ENCODE peak calls at places on chromosomes 7 and 10, in six cellular contexts. U is left cardiac atrium; A is stimulated activated CD8-positive, alpha-beta memory T cell treated with anti-CD3 and anti-CD28 coated beads, Interleukin-7, amount 100 ng/mL, for 24 hours; G is activated CD4-positive, alpha-beta T cell treated with anti-CD3 and anti-CD28 coated beads for 24 hours; O is astrocyte of the spinal cord; P is AG09319. M is an unnamed sample.

GRCh38 chr7:130990178-130990832 is 256.3 kb upstream of the KLF14 start:
- DNase-seq in U (no peak), A (no peak), G (no peak), O (no peak), P (no peak), M (no peak)

GRCh38 chr7:46610746-46611145 is 689.7 kb upstream of the IGFBP3 start:
- DNase-seq in U (no peak), A (no peak), G (no peak), O (no peak), P (no peak), M (no peak)

GRCh38 chr7:106165328-106165727 is 53.2 kb upstream of the SYPL1 start:
- DNase-seq in U (no peak), A (no peak), G (no peak), O (peak; percentile 45), P (no peak), M (no peak)

GRCh38 chr7:4115442-4115841 is 566.7 kb upstream of the FOXK1 start:
- DNase-seq in U (no peak), A (no peak), G (no peak), O (no peak), P (no peak), M (no peak)

GRCh38 chr7:79455173-79455790 is 1.8 kb upstream of the MAGI2 start:
- DNase-seq in U (peak; percentile 21), A (no peak), G (no peak), O (no peak), P (no peak), M (no peak)

GRCh38 chr10:89684604-89685003 is 16.8 kb upstream of the KIF20B start:
- DNase-seq in U (no peak), A (no peak), G (no peak), O (no peak), P (no peak), M (no peak)

GRCh38 chr10:59906417-59907202 is at the start of gene CCDC6:
- DNase-seq in U (peak; percentile 96), A (peak; percentile 87), G (peak; percentile 86), O (peak; percentile 94), P (peak; percentile 80), M (peak; percentile 67)

GRCh38 chr10:103985726-103986125 is 18.8 kb downstream of the SLK start:
- DNase-seq in U (no peak), A (no peak), G (no peak), O (no peak), P (no peak), M (no peak)

GRCh38 chr7:45980181-45980905 is 59.3 kb upstream of the IGFBP3 start:
- DNase-seq in U (no peak), A (no peak), G (no peak), O (peak; percentile 53), P (no peak), M (no peak)

GRCh38 chr7:30169585-30169978 is 34.8 kb downstream of the MTURN start:
- DNase-seq in U (no peak), A (no peak), G (no peak), O (no peak), P (no peak), M (no peak)

GRCh38 chr7:107563072-107563760 is 504 bp downstream of the COG5 start:
- DNase-seq in U (no peak), A (no peak), G (no peak), O (no peak), P (no peak), M (no peak)

GRCh38 chr7:45185864-45186250 is 28.3 kb downstream of the RAMP3 start:
- DNase-seq in U (no peak), A (no peak), G (no peak), O (no peak), P (no peak), M (no peak)

GRCh38 chr10:369441-370221 is 234.4 kb downstream of the ZMYND11 start:
- DNase-seq in U (no peak), A (no peak), G (no peak), O (peak; percentile 94), P (peak; percentile 39), M (peak; percentile 84)

GRCh38 chr10:97518601-97519043 is 19.9 kb downstream of the UBTD1 start:
- DNase-seq in U (no peak), A (no peak), G (no peak), O (no peak), P (no peak), M (no peak)